ENCODE peak calls at places on chromosomes 16 and 17, in six cellular contexts. V, U, D, J, G and C are unnamed samples.

GRCh38 chr17:6780886-6781285 is 4.9 kb downstream of the FBXO39 start:
- DNase-seq in V (no peak), U (no peak), D (no peak), J (no peak), G (no peak), C (no peak)

GRCh38 chr16:65658339-65659275 is 536.7 kb upstream of the CDH11 start:
- DNase-seq in V (no peak), U (no peak), D (peak), J (no peak), G (no peak), C (no peak)

GRCh38 chr17:7004398-7005253 is 7.8 kb upstream of the RNASEK start:
- DNase-seq in V (no peak), U (no peak), D (peak), J (no peak), G (no peak), C (no peak)

GRCh38 chr16:714558-715447 is at the start of gene METRN:
- DNase-seq in V (peak), U (peak), D (no peak), J (peak), G (peak), C (peak)

GRCh38 chr17:71855000-71855399 is 265.8 kb upstream of the SOX9 start:
- DNase-seq in V (no peak), U (no peak), D (no peak), J (no peak), G (no peak), C (no peak)

GRCh38 chr16:69669577-69669976 is 56.8 kb downstream of the NQO1 start:
- DNase-seq in V (no peak), U (no peak), D (no peak), J (no peak), G (no peak), C (no peak)

GRCh38 chr17:38328620-38329019 is 15.1 kb downstream of the GPR179 start:
- DNase-seq in V (no peak), U (no peak), D (no peak), J (no peak), G (no peak), C (no peak)

GRCh38 chr16:19831678-19832077 is 53.0 kb downstream of the GPRC5B start:
- DNase-seq in V (no peak), U (no peak), D (no peak), J (no peak), G (no peak), C (no peak)

GRCh38 chr16:47716571-47716970 is 255.4 kb downstream of the PHKB start:
- DNase-seq in V (no peak), U (no peak), D (no peak), J (no peak), G (no peak), C (no peak)

GRCh38 chr17:1491406-1492248 is 859 bp downstream of the MYO1C start:
- DNase-seq in V (no peak), U (no peak), D (no peak), J (no peak), G (peak), C (peak)

GRCh38 chr17:7323731-7324437 is 5.3 kb downstream of the NEURL4 start:
- DNase-seq in V (no peak), U (no peak), D (no peak), J (peak), G (no peak), C (peak)

GRCh38 chr16:89052824-89053724 is 40.6 kb upstream of the ACSF3 start:
- DNase-seq in V (no peak), U (no peak), D (no peak), J (no peak), G (peak), C (no peak)

GRCh38 chr17:74159226-74159840 is 44.1 kb upstream of the RPL38 start:
- DNase-seq in V (no peak), U (peak), D (no peak), J (no peak), G (no peak), C (no peak)

GRCh38 chr17:76156662-76156991 is 15.6 kb upstream of the FOXJ1 start:
- DNase-seq in V (no peak), U (peak), D (no peak), J (no peak), G (no peak), C (no peak)

GRCh38 chr17:6913608-6914443 is 82.0 kb upstream of the ALOX12 start:
- DNase-seq in V (no peak), U (peak), D (no peak), J (peak), G (peak), C (peak)

GRCh38 chr17:1907818-1908698 is 78.3 kb downstream of the RPA1 start:
- DNase-seq in V (no peak), U (no peak), D (no peak), J (no peak), G (no peak), C (no peak)

GRCh38 chr16:22969567-22969966 is 155.6 kb downstream of the HS3ST2 start:
- DNase-seq in V (no peak), U (no peak), D (no peak), J (no peak), G (no peak), C (no peak)

GRCh38 chr16:31052131-31052530 is 18.8 kb downstream of the STX4 start:
- DNase-seq in V (no peak), U (no peak), D (peak), J (no peak), G (peak), C (no peak)

GRCh38 chr16:87007907-87008306 is 309.3 kb downstream of the C16orf95 start:
- DNase-seq in V (no peak), U (peak), D (no peak), J (no peak), G (no peak), C (no peak)

GRCh38 chr17:41975099-41976083 is 8.8 kb downstream of the CNP start:
- DNase-seq in V (no peak), U (no peak), D (no peak), J (no peak), G (no peak), C (no peak)

GRCh38 chr17:47741793-47742145 is 8.7 kb downstream of the TBX21 start:
- DNase-seq in V (no peak), U (no peak), D (no peak), J (no peak), G (no peak), C (no peak)

GRCh38 chr16:70664325-70665112 is 18.2 kb downstream of the IL34 start:
- DNase-seq in V (no peak), U (peak), D (no peak), J (no peak), G (no peak), C (no peak)

GRCh38 chr16:74160759-74161158 is 135.9 kb upstream of the PSMD7 start:
- DNase-seq in V (no peak), U (no peak), D (no peak), J (no peak), G (no peak), C (no peak)

GRCh38 chr17:3747805-3748204 is 24.1 kb downstream of the HASPIN start:
- DNase-seq in V (no peak), U (no peak), D (no peak), J (no peak), G (no peak), C (no peak)

GRCh38 chr17:9239260-9239820 is 218.0 kb downstream of the NTN1 start:
- DNase-seq in V (no peak), U (no peak), D (no peak), J (no peak), G (no peak), C (no peak)

GRCh38 chr16:31880322-31880979 is 6.8 kb downstream of the ZNF267 start:
- DNase-seq in V (no peak), U (no peak), D (peak), J (no peak), G (peak), C (no peak)

GRCh38 chr16:67656344-67657016 is 3.6 kb downstream of the ACD start:
- DNase-seq in V (no peak), U (no peak), D (no peak), J (no peak), G (no peak), C (no peak)
- TF ChIP-seq CTCF in V (no peak), U (no peak), D (no peak), J (no peak), G (no peak), C (no peak)

GRCh38 chr17:81712468-81713003 is 452 bp downstream of the SLC25A10 start:
- DNase-seq in V (no peak), U (no peak), D (no peak), J (peak), G (no peak), C (no peak)
- TF ChIP-seq CTCF in V (no peak), U (no peak), D (no peak), J (peak), G (no peak), C (no peak)

DNA sequence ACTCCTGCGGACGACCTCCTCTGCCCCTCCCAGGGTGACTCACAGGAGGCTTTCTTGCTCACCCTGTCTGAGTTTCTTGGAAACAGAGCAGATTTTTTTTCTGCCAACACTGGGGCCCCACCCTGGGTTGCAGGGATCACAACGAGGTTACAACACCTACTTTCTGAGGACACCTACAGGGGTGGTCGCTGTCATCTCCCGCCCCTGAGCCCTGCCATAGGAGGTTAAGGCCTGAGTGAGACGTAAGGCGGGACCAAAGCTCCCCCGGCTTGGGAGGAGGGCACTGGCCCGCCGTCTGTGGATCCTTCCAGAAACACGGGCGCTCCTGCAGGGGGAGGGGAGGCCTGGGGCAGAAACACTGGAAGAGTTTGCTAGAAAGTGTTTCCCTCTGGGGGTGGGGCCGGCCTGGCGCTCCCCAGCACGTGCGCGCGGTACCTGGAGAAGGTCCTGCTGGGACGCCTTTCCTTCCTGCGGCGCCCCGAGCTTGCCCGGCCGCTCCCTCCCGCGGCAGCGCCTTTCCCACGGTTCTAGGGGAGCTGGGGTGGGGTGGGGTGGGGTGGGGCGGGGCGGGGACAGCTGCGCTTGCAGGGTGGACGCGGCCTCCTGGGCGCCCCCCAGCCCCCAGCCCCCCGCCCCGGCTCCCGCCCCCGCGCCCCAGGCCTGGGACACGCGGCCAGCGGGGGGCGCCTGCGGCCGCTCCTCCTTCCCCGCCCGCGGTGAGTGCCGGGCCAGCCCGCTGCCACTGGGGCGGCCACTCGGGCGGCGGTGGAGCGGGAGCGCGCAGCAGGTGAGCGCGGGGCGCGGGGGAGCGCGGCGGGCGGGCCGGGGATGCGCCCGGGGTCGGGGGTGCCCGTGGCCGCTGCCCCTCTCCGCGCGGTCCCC is 20.7 kb upstream of the ADCY7 start:
- DNase-seq in V (no peak), U (no peak), D (no peak), J (peak), G (peak), C (peak)
- TF ChIP-seq CTCF in V (no peak), U (no peak), D (no peak), J (peak), G (peak), C (peak)

GRCh38 chr17:66916946-66917345 is 47.6 kb upstream of the CACNG4 start:
- DNase-seq in V (no peak), U (no peak), D (no peak), J (no peak), G (no peak), C (no peak)

GRCh38 chr17:66918896-66919295 is 45.6 kb upstream of the CACNG4 start:
- DNase-seq in V (no peak), U (no peak), D (no peak), J (no peak), G (no peak), C (no peak)

GRCh38 chr17:66915792-66916191 is 48.7 kb upstream of the CACNG4 start:
- DNase-seq in V (no peak), U (no peak), D (no peak), J (no peak), G (no peak), C (no peak)

GRCh38 chr17:66910651-66911285 is 53.7 kb upstream of the CACNG4 start:
- DNase-seq in V (no peak), U (no peak), D (no peak), J (no peak), G (no peak), C (no peak)

GRCh38 chr17:66915204-66915611 is 49.3 kb upstream of the CACNG4 start:
- DNase-seq in V (no peak), U (no peak), D (no peak), J (no peak), G (peak), C (no peak)
- TF ChIP-seq CTCF in V (no peak), U (no peak), D (peak), J (no peak), G (no peak), C (no peak)